ENCODE peak calls at places on chromosome 14, in seven cellular contexts. W is ovary, G is neural progenitor cell, A is myocyte, I is WTC11, R is left cardiac atrium, K is NCI-H2081 treated with DMSO at 0.1 percent for 48 hours. Z is an unnamed sample.

GRCh38 chr14:90168425-90169105 is 87.8 kb upstream of the PSMC1 start:
- DNase-seq in A (no peak), K (no peak), G (no peak), R (no peak), I (no peak), W (no peak), Z (no peak)

GRCh38 chr14:101250336-101250947 is 310.9 kb upstream of the DIO3 start:
- DNase-seq in W (no peak), R (no peak), K (no peak), I (no peak), A (no peak), G (no peak), Z (no peak)

GRCh38 chr14:63394856-63395255 is 76.1 kb upstream of the GPHB5 start:
- DNase-seq in A (no peak), G (no peak), K (no peak), R (no peak), W (no peak), I (no peak), Z (no peak)

GRCh38 chr14:100739306-100739705 is 12.6 kb downstream of the DLK1 start:
- DNase-seq in I (no peak), A (no peak), W (peak; percentile 29), K (no peak), G (no peak), R (no peak), Z (no peak)

GRCh38 chr14:60838601-60839000 is 104.0 kb downstream of the MNAT1 start:
- DNase-seq in R (no peak), W (no peak), I (no peak), G (no peak), A (no peak), K (no peak), Z (no peak)

GRCh38 chr14:104826197-104826857 is 25.4 kb downstream of the ZBTB42 start:
- DNase-seq in W (peak; percentile 95), A (peak; percentile 84), R (peak; percentile 90), K (no peak), I (peak; percentile 93), G (peak; percentile 89), Z (no peak)

GRCh38 chr14:70020350-70021170 is 141.3 kb downstream of the SMOC1 start:
- DNase-seq in I (no peak), A (no peak), K (no peak), W (no peak), G (no peak), R (peak; percentile 61), Z (no peak)

GRCh38 chr14:96105921-96106441 is 66.8 kb downstream of the C14orf132 start:
- DNase-seq in W (no peak), G (no peak), K (no peak), A (no peak), R (no peak), I (no peak), Z (no peak)

Z was measured in astrocyte of the cerebellum.